ENCODE peak calls at places on chromosomes 13 and 19, in ten cellular contexts. M is AG08395; D is RPMI8226; F is activated T-cell treated with anti-CD3 and anti-CD28 coated beads, Interleukin-2, amount 50 U/mL, for 4 hours; X is cardiac fibroblast; G is uterus; W is M059J; Z is GM04504; Q is NCI-H2081 treated with DMSO at 0.1 percent for 48 hours; N is activated T-helper 1 cell treated with anti-CD3 and anti-CD28 coated beads, Interleukin-12 subunit alpha, Interleukin-12 subunit beta, Interleukin-2, Interleukin-4 antibody, amounts not matched to agents 30 ng/mL and 10 ng/mL and 1 ng/mL, durations not matched to agents 14 hours and 24 hours and 36 hours. T is an unnamed sample.

GRCh38 chr13:26185720-26186119 is 36.4 kb downstream of the RNF6 start:
- DNase-seq in M (no peak), D (no peak), F (no peak), X (no peak), G (no peak), W (peak; percentile 9), Z (no peak), Q (no peak), N (no peak), T (no peak)

GRCh38 chr19:43763473-43763939 is 8.7 kb upstream of the SMG9 start:
- DNase-seq in M (peak; percentile 21), D (no peak), F (no peak), X (peak; percentile 65), G (no peak), W (peak; percentile 61), Z (no peak), Q (no peak), N (no peak), T (no peak)

GRCh38 chr19:57436392-57436791 is 1.3 kb downstream of the ZNF749 start:
- DNase-seq in M (no peak), D (no peak), F (no peak), X (no peak), G (no peak), W (no peak), Z (no peak), Q (no peak), N (no peak), T (no peak)

GRCh38 chr13:80338781-80339577 is 1.9 kb downstream of the SPRY2 start:
- DNase-seq in M (peak; percentile 62), D (no peak), F (no peak), X (peak; percentile 79), G (peak; percentile 66), W (peak; percentile 58), Z (peak; percentile 73), Q (no peak), N (no peak), T (peak; percentile 88)

GRCh38 chr13:94345374-94346195 is 133.9 kb downstream of the DCT start:
- DNase-seq in M (peak; percentile 22), D (no peak), F (no peak), X (peak; percentile 58), G (no peak), W (peak; percentile 24), Z (no peak), Q (no peak), N (no peak), T (peak; percentile 66)

GRCh38 chr13:24097667-24098066 is 62.9 kb upstream of the SPATA13 start:
- DNase-seq in M (no peak), D (no peak), F (no peak), X (no peak), G (no peak), W (no peak), Z (no peak), Q (no peak), N (peak; percentile 6), T (no peak)

GRCh38 chr13:46698015-46698414 is 98.9 kb downstream of the ESD start:
- DNase-seq in M (no peak), D (no peak), F (no peak), X (no peak), G (peak; percentile 52), W (no peak), Z (no peak), Q (no peak), N (no peak), T (peak; percentile 8)

GRCh38 chr13:105774739-105775460 is 760.6 kb downstream of the EFNB2 start:
- DNase-seq in M (no peak), D (peak; percentile 14), F (no peak), X (no peak), G (no peak), W (peak; percentile 96), Z (no peak), Q (no peak), N (no peak), T (no peak)

GRCh38 chr13:73335938-73336337 is 277.1 kb downstream of the KLF5 start:
- DNase-seq in M (no peak), D (no peak), F (no peak), X (peak; percentile 32), G (no peak), W (no peak), Z (no peak), Q (no peak), N (no peak), T (no peak)

GRCh38 chr13:99277629-99278028 is 19.4 kb upstream of the GPR18 start:
- DNase-seq in M (no peak), D (no peak), F (no peak), X (no peak), G (no peak), W (no peak), Z (no peak), Q (no peak), N (no peak), T (no peak)

GRCh38 chr13:114339779-114340534 is 25.7 kb downstream of the CHAMP1 start:
- DNase-seq in M (peak; percentile 53), D (peak; percentile 68), F (peak; percentile 19), X (peak; percentile 59), G (no peak), W (peak; percentile 58), Z (peak; percentile 17), Q (peak; percentile 15), N (peak; percentile 20), T (peak; percentile 75)

GRCh38 chr19:49920624-49921363 is 8.2 kb upstream of the ATF5 start:
- DNase-seq in M (no peak), D (no peak), F (no peak), X (no peak), G (no peak), W (no peak), Z (no peak), Q (no peak), N (no peak), T (no peak)

GRCh38 chr13:39317284-39317683 is 279.0 kb downstream of the NHLRC3 start:
- DNase-seq in M (peak; percentile 50), D (no peak), F (no peak), X (peak; percentile 53), G (peak; percentile 57), W (peak; percentile 58), Z (peak; percentile 25), Q (no peak), N (no peak), T (peak; percentile 24)

T was measured in fibroblast of gingiva.